ENCODE peak calls at places on chromosomes 4 and X, in seven cellular contexts. I, D, V, U, B, M and N are unnamed samples.

GRCh38 chr4:123265443-123265842 is 131.2 kb upstream of the SPRY1 start:
- DNase-seq in M (no peak), V (no peak), I (no peak), B (no peak), U (no peak), D (no peak), N (no peak)

GRCh38 chrX:135481696-135482179 is 38.7 kb upstream of the INTS6L start:
- DNase-seq in M (no peak), U (no peak), D (no peak), I (no peak), V (no peak), B (no peak), N (no peak)

GRCh38 chr4:123017636-123018390 is 95.4 kb upstream of the NUDT6 start:
- DNase-seq in B (no peak), V (no peak), M (no peak), I (peak), D (no peak), U (no peak), N (no peak)

GRCh38 chr4:58138786-58139185 is 1028.6 kb upstream of the IGFBP7 start:
- DNase-seq in D (no peak), V (no peak), B (no peak), M (no peak), U (no peak), I (peak), N (no peak)

GRCh38 chr4:140099993-140100392 is 54.0 kb downstream of the MAML3 start:
- DNase-seq in I (peak), V (no peak), M (no peak), D (no peak), B (no peak), U (no peak), N (no peak)

GRCh38 chrX:29090811-29091210 is 503.6 kb downstream of the IL1RAPL1 start:
- DNase-seq in B (no peak), U (no peak), D (no peak), I (no peak), V (no peak), M (no peak), N (no peak)

GRCh38 chr4:187929024-187929423 is 66.5 kb upstream of the ZFP42 start:
- DNase-seq in I (peak), D (no peak), U (no peak), V (no peak), B (peak), M (no peak), N (no peak)

GRCh38 chr4:3176625-3177229 is 72.2 kb upstream of the MSANTD1 start:
- DNase-seq in U (no peak), M (no peak), D (no peak), B (no peak), V (no peak), I (no peak), N (no peak)

GRCh38 chr4:150367326-150367725 is 214.6 kb upstream of the MAB21L2 start:
- DNase-seq in B (peak), D (no peak), I (no peak), M (no peak), U (no peak), V (no peak), N (no peak)

GRCh38 chrX:107632291-107632690 is 4.0 kb downstream of the PRPS1 start:
- DNase-seq in V (no peak), I (no peak), U (no peak), D (no peak), M (no peak), B (no peak), N (no peak)

GRCh38 chr4:82839624-82840023 is 41.0 kb upstream of the SCD5 start:
- DNase-seq in V (no peak), D (no peak), I (no peak), M (no peak), B (no peak), U (no peak), N (no peak)

GRCh38 chrX:73446831-73447230 is at the start of gene CDX4:
- DNase-seq in D (no peak), B (peak), V (no peak), U (no peak), M (no peak), I (no peak), N (no peak)

GRCh38 chr4:176781739-176782100 is 11.0 kb downstream of the VEGFC start:
- DNase-seq in U (no peak), D (no peak), B (no peak), V (no peak), I (no peak), M (no peak), N (no peak)
- TF ChIP-seq TAF1 in U (no peak), D (no peak), B (no peak), V (no peak), I (no peak), M (no peak), N (no peak)

GRCh38 chr4:10620935-10621488 is 63.6 kb downstream of the CLNK start:
- DNase-seq in D (no peak), U (no peak), M (no peak), I (no peak), V (no peak), B (no peak), N (no peak)
- TF ChIP-seq TAF1 in D (no peak), U (no peak), M (no peak), I (no peak), V (no peak), B (no peak), N (no peak)

GRCh38 chrX:149370097-149370496 is 135.0 kb downstream of the IDS start:
- DNase-seq in B (no peak), V (no peak), D (no peak), I (no peak), M (no peak), U (no peak), N (no peak)

GRCh38 chrX:149372861-149373260 is 132.2 kb downstream of the IDS start:
- DNase-seq in B (no peak), I (no peak), M (no peak), D (no peak), V (no peak), U (no peak), N (no peak)

GRCh38 chrX:149371984-149372383 is 133.1 kb downstream of the IDS start:
- DNase-seq in D (no peak), I (no peak), M (no peak), B (no peak), U (no peak), V (no peak), N (no peak)

DNA sequence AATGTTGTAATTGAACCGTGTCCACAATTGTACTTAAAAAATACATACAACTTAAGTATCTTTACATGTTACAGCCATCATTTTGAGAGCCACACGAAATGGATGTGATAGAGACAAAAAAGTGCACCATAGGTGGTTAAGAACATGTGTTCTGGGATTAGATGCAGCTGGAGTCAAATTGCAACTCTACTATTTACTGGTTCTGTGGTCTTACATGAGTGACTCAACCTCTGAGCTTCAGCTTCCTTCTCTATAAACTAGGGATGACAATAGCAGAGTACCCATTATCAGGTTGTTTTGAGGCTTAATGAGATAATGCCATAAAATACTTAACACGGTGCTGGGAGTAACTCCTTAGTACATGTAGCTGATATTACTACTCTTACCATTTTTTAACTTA is 130.4 kb downstream of the IDS start:
- DNase-seq in D (no peak), U (no peak), V (no peak), M (no peak), B (no peak), I (no peak), N (no peak)
- TF ChIP-seq TAF1 in D (no peak), U (no peak), V (no peak), M (no peak), B (no peak), I (no peak), N (no peak)

DNA sequence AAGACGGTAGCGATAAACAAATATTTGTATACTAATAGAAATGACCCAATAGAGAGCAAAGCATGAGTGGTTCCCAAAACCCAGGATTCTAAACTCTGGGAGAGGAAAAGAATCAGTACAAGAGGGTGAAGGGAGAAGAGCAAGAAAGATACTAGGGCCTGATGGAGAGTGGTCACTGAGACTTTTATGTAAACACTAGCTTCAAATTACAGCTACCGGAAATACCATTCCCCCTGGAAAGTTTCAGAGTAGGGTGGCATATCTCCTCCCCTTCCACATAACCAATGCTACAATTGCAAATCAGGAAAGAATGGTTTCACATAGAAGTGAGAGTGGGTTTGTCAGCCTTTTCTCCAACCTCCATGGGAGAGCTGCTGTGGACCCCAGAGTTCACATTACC is 77.1 kb downstream of the EIF4E start:
- DNase-seq in V (no peak), U (no peak), I (no peak), B (no peak), D (no peak), M (no peak), N (no peak)
- TF ChIP-seq TAF1 in V (no peak), U (no peak), I (no peak), B (no peak), D (no peak), M (no peak), N (no peak)

GRCh38 chrX:6813836-6814370 is 279.0 kb upstream of the VCX3A start:
- DNase-seq in U (no peak), I (no peak), D (no peak), V (no peak), M (no peak), B (peak), N (no peak)
- TF ChIP-seq TAF1 in U (no peak), I (no peak), D (no peak), V (no peak), M (no peak), B (no peak), N (no peak)

GRCh38 chr4:165367040-165367439 is 11.8 kb upstream of the CPE start:
- DNase-seq in U (no peak), V (peak), D (no peak), M (no peak), B (no peak), I (no peak), N (no peak)

GRCh38 chr4:165368114-165368513 is 10.7 kb upstream of the CPE start:
- DNase-seq in V (no peak), B (no peak), D (no peak), U (no peak), M (no peak), I (no peak), N (no peak)

GRCh38 chr4:165369522-165369921 is 9.3 kb upstream of the CPE start:
- DNase-seq in I (no peak), M (no peak), U (no peak), D (no peak), V (peak), B (no peak), N (no peak)

GRCh38 chr4:165368567-165368966 is 10.2 kb upstream of the CPE start:
- DNase-seq in U (no peak), V (peak), D (no peak), M (no peak), I (no peak), B (no peak), N (no peak)

DNA sequence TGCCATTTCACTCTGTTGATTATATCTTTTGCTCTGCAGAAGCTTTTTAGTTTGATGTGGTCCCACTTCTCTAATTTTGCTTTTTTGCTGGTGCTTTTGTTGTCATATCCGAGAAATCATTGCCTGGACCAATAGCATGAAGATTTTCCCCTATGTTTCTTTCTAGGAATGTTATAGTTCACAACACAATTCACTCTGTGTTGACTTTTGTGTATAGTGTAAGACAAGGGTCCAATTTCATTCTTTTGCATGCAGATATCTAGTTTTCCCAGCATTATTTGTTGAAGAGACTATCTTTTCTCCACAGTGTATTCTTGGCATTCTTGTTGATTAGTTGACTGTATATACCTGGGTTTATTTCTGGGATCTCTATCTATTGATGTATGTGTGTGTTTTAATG is 8.3 kb upstream of the CPE start:
- DNase-seq in D (no peak), V (no peak), M (no peak), U (no peak), B (no peak), I (no peak), N (no peak)
- TF ChIP-seq TAF1 in D (no peak), V (no peak), M (no peak), U (no peak), B (no peak), I (no peak), N (no peak)